ENCODE peak calls at places on chromosomes 16 and 17, in nine cellular contexts. P is M059J; C is Calu3; B is thoracic aorta; W is posterior cingulate gyrus; Y is activated CD8-positive, alpha-beta T cell treated with anti-CD3 and anti-CD28 coated beads, Interleukin-2, amount 10 ng/mL, durations not matched to agents 7 days and 5 days; Q is body of pancreas; D is NCI-H1436 treated with DMSO at 0.1 percent for 48 hours; V is nucleus accumbens. N is an unnamed sample.

GRCh38 chr17:78441271-78441986 is 63.0 kb downstream of the PGS1 start:
- DNase-seq in P (no peak), C (no peak), B (no peak), W (no peak), Y (no peak), Q (no peak), D (no peak), V (no peak), N (no peak)

GRCh38 chr16:84810518-84811273 is 9.1 kb upstream of the CRISPLD2 start:
- DNase-seq in P (peak), C (no peak), B (no peak), W (no peak), Y (peak), Q (peak), D (no peak), V (no peak), N (no peak)

GRCh38 chr16:48623304-48624016 is 13.5 kb upstream of the N4BP1 start:
- DNase-seq in P (peak), C (peak), B (peak), W (peak), Y (peak), Q (peak), D (peak), V (no peak), N (peak)

GRCh38 chr16:54026456-54026855 is 260.1 kb downstream of the IRX3 start:
- DNase-seq in P (peak), C (no peak), B (no peak), W (no peak), Y (no peak), Q (no peak), D (no peak), V (no peak), N (no peak)

GRCh38 chr16:10256855-10257641 is 74.8 kb upstream of the GRIN2A start:
- DNase-seq in P (peak), C (peak), B (no peak), W (peak), Y (peak), Q (peak), D (no peak), V (no peak), N (peak)

GRCh38 chr16:62967606-62968005 is 931.4 kb upstream of the CDH8 start:
- DNase-seq in P (no peak), C (no peak), B (no peak), W (no peak), Y (no peak), Q (no peak), D (no peak), V (no peak), N (no peak)

GRCh38 chr16:695355-696089 is 5.3 kb upstream of the WDR24 start:
- DNase-seq in P (no peak), C (peak), B (no peak), W (no peak), Y (peak), Q (no peak), D (no peak), V (no peak), N (no peak)

GRCh38 chr16:88920618-88921602 is 54.5 kb upstream of the PABPN1L start:
- DNase-seq in P (peak), C (peak), B (no peak), W (no peak), Y (no peak), Q (peak), D (no peak), V (no peak), N (no peak)

GRCh38 chr16:85221081-85221809 is 109.0 kb upstream of the CIBAR2 start:
- DNase-seq in P (no peak), C (no peak), B (no peak), W (no peak), Y (no peak), Q (no peak), D (no peak), V (no peak), N (no peak)